ENCODE peak calls at places on chromosome 14, in five cellular contexts. D is cardiac muscle cell; Q is CD8-positive, alpha-beta T cell; T is endodermal cell; B is ovary. X is an unnamed sample. For H3K4me1, the result is how much of the 10 kb centered on the place peaks cover.

GRCh38 chr14:22882529-22883190 is 362 bp upstream of the REM2 start:
- DNase-seq in B (peak), T (peak), D (peak), Q (no peak), X (peak)

GRCh38 chr14:56829151-56829550 is 18.9 kb upstream of the OTX2 start:
- DNase-seq in B (no peak), T (no peak), Q (no peak), D (no peak), X (no peak)

GRCh38 chr14:30034049-30034635 is 106.5 kb upstream of the PRKD1 start:
- DNase-seq in Q (no peak), D (no peak), T (peak), B (no peak), X (no peak)

GRCh38 chr14:70716958-70717357 is 75.2 kb downstream of the TTC9 start:
- DNase-seq in D (no peak), Q (no peak), T (peak), B (no peak), X (peak)

GRCh38 chr14:90510208-90510607 is 113.4 kb downstream of the CALM1 start:
- DNase-seq in D (no peak), T (no peak), Q (no peak), B (no peak), X (peak)

GRCh38 chr14:52840916-52841315 is 49.5 kb upstream of the GNPNAT1 start:
- DNase-seq in Q (no peak), T (no peak), B (no peak), D (no peak), X (no peak)

GRCh38 chr14:92948647-92949046 is 25.7 kb downstream of the CHGA start:
- DNase-seq in T (no peak), B (no peak), D (no peak), Q (no peak), X (no peak)

GRCh38 chr14:72782182-72782508 is 111.8 kb downstream of the DPF3 start:
- DNase-seq in B (no peak), T (no peak), D (no peak), Q (no peak), X (no peak)

GRCh38 chr14:91387135-91387849 is 30.3 kb downstream of the CCDC88C start:
- DNase-seq in D (peak), T (no peak), Q (no peak), B (no peak), X (no peak)

GRCh38 chr14:62807636-62808035 is 237.6 kb downstream of the KCNH5 start:
- DNase-seq in D (no peak), B (no peak), Q (no peak), T (no peak), X (no peak)

GRCh38 chr14:47438650-47439140 is 236.7 kb downstream of the MDGA2 start:
- DNase-seq in D (peak), B (no peak), Q (no peak), T (peak), X (no peak)

GRCh38 chr14:23632461-23633159 is 3.6 kb upstream of the DHRS2 start:
- DNase-seq in T (no peak), Q (no peak), B (no peak), D (no peak), X (no peak)

GRCh38 chr14:86575141-86575540 is 1045.2 kb downstream of the FLRT2 start:
- DNase-seq in T (no peak), D (no peak), Q (no peak), B (no peak), X (no peak)

GRCh38 chr14:39755269-39755878 is 323.1 kb upstream of the FBXO33 start:
- DNase-seq in D (no peak), Q (no peak), T (no peak), B (no peak), X (no peak)

GRCh38 chr14:59018978-59019377 is 169.5 kb upstream of the DAAM1 start:
- DNase-seq in T (peak), B (no peak), Q (no peak), D (no peak), X (no peak)

GRCh38 chr14:50601405-50601804 is 41.5 kb downstream of the ATL1 start:
- DNase-seq in D (no peak), T (no peak), Q (no peak), B (no peak), X (no peak)

GRCh38 chr14:34536951-34537676 is 2.4 kb downstream of the EAPP start:
- DNase-seq in Q (no peak), D (no peak), T (no peak), B (no peak), X (no peak)

DNA sequence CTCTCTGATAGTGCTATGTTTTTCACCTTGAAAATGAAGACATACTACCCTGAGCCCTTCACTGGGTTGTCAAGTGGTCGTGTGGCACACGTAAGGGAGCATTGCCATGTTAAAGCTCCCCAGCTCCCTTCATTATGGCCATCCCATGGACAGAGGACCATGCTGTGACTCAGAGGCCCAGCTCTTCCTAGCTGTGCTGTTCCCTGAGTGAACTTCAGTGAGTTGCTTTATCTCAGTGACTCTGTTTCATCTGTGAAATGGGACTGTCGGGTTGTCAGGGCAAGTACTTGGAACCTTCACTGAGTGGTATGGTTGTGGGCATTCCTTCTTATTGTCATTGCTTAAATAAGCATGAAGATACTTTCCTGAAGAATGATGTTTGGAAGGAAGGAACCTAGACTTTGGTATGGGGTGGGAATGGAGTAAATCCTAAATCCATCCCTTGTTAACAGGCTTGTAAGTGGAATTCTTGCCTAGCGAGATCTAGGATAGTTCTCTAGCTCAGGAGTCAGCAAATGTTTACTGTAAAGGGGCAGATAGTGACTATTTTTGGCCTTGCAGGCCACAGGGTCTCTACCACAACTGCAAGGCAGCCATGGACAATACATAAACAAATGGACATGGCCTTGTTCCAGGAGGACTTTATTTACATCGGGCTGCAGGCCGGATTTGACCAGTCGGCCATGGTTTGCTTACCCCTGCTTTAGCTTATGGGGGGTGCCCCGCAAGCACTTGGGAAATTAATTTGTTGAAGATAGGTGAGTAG is 283.5 kb downstream of the ZFP36L1 start:
- DNase-seq in Q (no peak), D (no peak), T (no peak), B (no peak), X (no peak)
- H3K4me1 ChIP-seq in Q (half or more), D (under half), T (under half), B (under half), X (under half)

DNA sequence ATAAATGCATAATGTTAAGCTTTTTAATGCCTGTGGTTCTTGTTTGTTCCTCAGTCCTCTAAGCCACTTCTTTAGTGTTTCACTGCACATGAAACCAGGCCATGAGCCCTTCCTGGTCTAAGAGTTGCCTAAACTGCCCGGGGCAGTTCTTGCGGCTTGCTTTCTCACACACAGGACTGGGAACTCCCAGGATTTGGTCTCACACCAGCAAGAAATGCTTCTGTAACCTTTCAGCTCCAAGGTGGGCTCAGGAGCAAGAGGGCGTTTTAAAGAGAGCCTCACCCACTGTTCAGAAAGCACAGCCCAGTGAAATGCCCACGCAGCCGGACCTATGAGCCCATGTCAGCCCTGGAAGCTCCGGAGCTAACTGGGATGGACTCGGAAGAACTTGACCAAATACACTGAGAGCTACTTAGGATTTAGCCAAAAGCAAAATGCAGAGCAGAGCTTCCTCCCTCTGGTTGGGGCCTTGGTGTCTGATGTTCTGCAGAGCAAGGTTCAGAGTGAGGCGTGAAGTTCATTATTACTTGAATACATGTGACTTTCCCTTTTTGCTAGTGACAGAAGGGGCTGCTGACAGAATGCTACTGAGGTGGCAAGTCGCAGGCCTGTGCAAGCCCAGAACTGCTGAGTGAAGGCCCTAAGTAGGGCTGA is 23.4 kb downstream of the SLC25A29 start:
- DNase-seq in Q (no peak), D (peak), T (peak), B (no peak), X (no peak)
- H3K4me1 ChIP-seq in Q (under half), D (under half), T (under half), B (under half), X (under half)

GRCh38 chr14:74569387-74569786 is 42.6 kb downstream of the LTBP2 start:
- DNase-seq in B (no peak), T (no peak), D (no peak), Q (no peak), X (no peak)
- H3K4me1 ChIP-seq in B (under half), T (under half), D (under half), Q (under half), X (under half)

GRCh38 chr14:95505030-95505589 is 11.3 kb downstream of the SYNE3 start:
- DNase-seq in Q (no peak), D (no peak), B (no peak), T (no peak), X (no peak)
- H3K4me1 ChIP-seq in Q (under half), D (under half), B (under half), T (half or more), X (under half)

DNA sequence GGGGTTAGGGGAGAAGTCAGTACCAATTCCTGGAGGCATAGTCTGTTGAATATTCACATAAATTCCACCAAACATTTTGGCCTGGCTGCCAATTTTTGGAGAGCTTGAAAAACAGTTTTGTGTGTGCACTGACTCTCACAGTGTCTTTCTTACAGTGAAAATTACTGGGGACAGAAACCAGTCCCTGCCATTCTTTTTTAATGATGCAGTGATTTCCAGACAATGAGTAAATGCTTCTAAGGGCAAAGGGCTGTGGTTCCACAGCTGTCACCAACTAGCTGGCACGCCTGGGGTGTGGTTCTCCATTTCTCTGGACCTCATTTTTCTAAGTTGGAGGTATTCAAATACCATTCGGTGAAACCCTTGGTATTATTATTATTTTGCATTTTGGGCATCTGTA is 119.6 kb upstream of the HIF1A start:
- DNase-seq in T (peak), B (no peak), D (no peak), Q (no peak), X (peak)
- H3K4me1 ChIP-seq in T (under half), B (under half), D (under half), Q (under half), X (under half)

GRCh38 chr14:61640158-61640833 is 55.0 kb upstream of the HIF1A start:
- DNase-seq in B (no peak), D (peak), T (no peak), Q (no peak), X (no peak)
- H3K4me1 ChIP-seq in B (under half), D (under half), T (under half), Q (under half), X (under half)

X was measured in small intestine.